ENCODE peak calls at places on chromosomes 12 and 14, in ten cellular contexts. One of them, this sample, is unnamed. For H3K9me3, the result is how much of the 10 kb centered on the place peaks cover.

GRCh38 chr12:75155962-75156361 is 53.7 kb downstream of the KCNC2 start:
- DNase-seq in fibroblast of lung: no peak
- DNase-seq in endodermal cell: no peak
- DNase-seq in ascending aorta: no peak
- DNase-seq in neural progenitor cell: no peak
- DNase-seq in AG04450: no peak
- DNase-seq in lower lobe of right lung: no peak
- DNase-seq in astrocyte: no peak
- DNase-seq in adrenal gland: no peak
- DNase-seq in mesenchymal stem cell: no peak
- DNase-seq in this sample: no peak

GRCh38 chr14:29354446-29354845 is 573.2 kb downstream of the PRKD1 start:
- DNase-seq in fibroblast of lung: no peak
- DNase-seq in endodermal cell: no peak
- DNase-seq in ascending aorta: no peak
- DNase-seq in neural progenitor cell: no peak
- DNase-seq in AG04450: no peak
- DNase-seq in lower lobe of right lung: no peak
- DNase-seq in astrocyte: no peak
- DNase-seq in adrenal gland: no peak
- DNase-seq in mesenchymal stem cell: no peak
- DNase-seq in this sample: no peak

GRCh38 chr12:128178551-128178950 is 88.4 kb upstream of the TMEM132C start:
- DNase-seq in fibroblast of lung: no peak
- DNase-seq in endodermal cell: peak
- DNase-seq in ascending aorta: no peak
- DNase-seq in neural progenitor cell: no peak
- DNase-seq in AG04450: no peak
- DNase-seq in lower lobe of right lung: no peak
- DNase-seq in astrocyte: no peak
- DNase-seq in adrenal gland: no peak
- DNase-seq in mesenchymal stem cell: no peak
- DNase-seq in this sample: no peak

GRCh38 chr12:68154768-68155167 is 4.8 kb downstream of the IFNG start:
- DNase-seq in fibroblast of lung: no peak
- DNase-seq in endodermal cell: no peak
- DNase-seq in ascending aorta: no peak
- DNase-seq in neural progenitor cell: no peak
- DNase-seq in AG04450: no peak
- DNase-seq in lower lobe of right lung: no peak
- DNase-seq in astrocyte: no peak
- DNase-seq in adrenal gland: no peak
- DNase-seq in mesenchymal stem cell: no peak
- DNase-seq in this sample: no peak

GRCh38 chr12:47908738-47909137 is 3.9 kb upstream of the VDR start:
- DNase-seq in fibroblast of lung: no peak
- DNase-seq in endodermal cell: no peak
- DNase-seq in ascending aorta: no peak
- DNase-seq in neural progenitor cell: no peak
- DNase-seq in AG04450: no peak
- DNase-seq in lower lobe of right lung: no peak
- DNase-seq in astrocyte: no peak
- DNase-seq in adrenal gland: no peak
- DNase-seq in mesenchymal stem cell: no peak
- DNase-seq in this sample: no peak

GRCh38 chr12:111758120-111758561 is 8.6 kb upstream of the ALDH2 start:
- DNase-seq in fibroblast of lung: no peak
- DNase-seq in endodermal cell: peak
- DNase-seq in ascending aorta: no peak
- DNase-seq in neural progenitor cell: peak
- DNase-seq in AG04450: no peak
- DNase-seq in lower lobe of right lung: peak
- DNase-seq in astrocyte: no peak
- DNase-seq in adrenal gland: peak
- DNase-seq in mesenchymal stem cell: no peak
- DNase-seq in this sample: no peak

GRCh38 chr14:97848351-97848980 is 1051.3 kb downstream of the VRK1 start:
- DNase-seq in fibroblast of lung: no peak
- DNase-seq in endodermal cell: peak
- DNase-seq in ascending aorta: no peak
- DNase-seq in neural progenitor cell: peak
- DNase-seq in AG04450: no peak
- DNase-seq in lower lobe of right lung: no peak
- DNase-seq in astrocyte: no peak
- DNase-seq in adrenal gland: no peak
- DNase-seq in mesenchymal stem cell: no peak
- DNase-seq in this sample: no peak

GRCh38 chr14:22852940-22853767 is 16.8 kb downstream of the MMP14 start:
- DNase-seq in fibroblast of lung: peak
- DNase-seq in endodermal cell: peak
- DNase-seq in ascending aorta: peak
- DNase-seq in neural progenitor cell: peak
- DNase-seq in AG04450: no peak
- DNase-seq in lower lobe of right lung: peak
- DNase-seq in astrocyte: peak
- DNase-seq in adrenal gland: peak
- DNase-seq in mesenchymal stem cell: peak
- DNase-seq in this sample: peak

GRCh38 chr14:26448181-26448855 is 149.5 kb downstream of the NOVA1 start:
- DNase-seq in fibroblast of lung: no peak
- DNase-seq in endodermal cell: peak
- DNase-seq in ascending aorta: no peak
- DNase-seq in neural progenitor cell: no peak
- DNase-seq in AG04450: no peak
- DNase-seq in lower lobe of right lung: no peak
- DNase-seq in astrocyte: no peak
- DNase-seq in adrenal gland: no peak
- DNase-seq in mesenchymal stem cell: no peak
- DNase-seq in this sample: no peak

DNA sequence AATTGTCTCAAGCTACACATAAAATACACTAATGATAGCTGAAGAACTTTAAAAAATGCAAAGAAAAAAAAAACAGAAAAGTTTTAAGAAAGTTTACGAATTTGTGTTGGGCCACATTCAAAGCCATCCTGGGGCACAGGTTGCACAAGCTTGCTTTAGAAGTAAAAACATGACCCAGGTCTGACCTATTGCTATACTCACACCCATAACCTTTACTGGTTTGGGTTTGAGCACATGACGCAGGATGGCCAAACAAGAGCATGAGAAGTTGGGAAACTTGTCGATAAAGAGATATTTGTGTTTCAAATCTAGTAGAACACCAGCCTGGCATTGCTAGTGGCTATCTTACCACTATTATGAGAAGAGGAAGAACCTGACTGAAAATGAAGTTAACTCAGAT is 143.7 kb downstream of the NOVA1 start:
- DNase-seq in fibroblast of lung: no peak
- DNase-seq in endodermal cell: no peak
- DNase-seq in ascending aorta: no peak
- DNase-seq in neural progenitor cell: no peak
- DNase-seq in AG04450: no peak
- DNase-seq in lower lobe of right lung: no peak
- DNase-seq in astrocyte: no peak
- DNase-seq in adrenal gland: no peak
- DNase-seq in mesenchymal stem cell: no peak
- DNase-seq in this sample: no peak
- H3K9me3 ChIP-seq in fibroblast of lung: under half
- H3K9me3 ChIP-seq in endodermal cell: under half
- H3K9me3 ChIP-seq in ascending aorta: under half
- H3K9me3 ChIP-seq in neural progenitor cell: under half
- H3K9me3 ChIP-seq in AG04450: under half
- H3K9me3 ChIP-seq in lower lobe of right lung: under half
- H3K9me3 ChIP-seq in astrocyte: under half
- H3K9me3 ChIP-seq in adrenal gland: under half
- H3K9me3 ChIP-seq in mesenchymal stem cell: under half
- H3K9me3 ChIP-seq in this sample: under half

GRCh38 chr12:12872934-12873275 is 18.5 kb upstream of the GPRC5A start:
- DNase-seq in fibroblast of lung: peak
- DNase-seq in endodermal cell: no peak
- DNase-seq in ascending aorta: no peak
- DNase-seq in neural progenitor cell: no peak
- DNase-seq in AG04450: no peak
- DNase-seq in lower lobe of right lung: no peak
- DNase-seq in astrocyte: peak
- DNase-seq in adrenal gland: no peak
- DNase-seq in mesenchymal stem cell: peak
- DNase-seq in this sample: no peak

GRCh38 chr12:12870454-12870853 is 20.9 kb upstream of the GPRC5A start:
- DNase-seq in fibroblast of lung: peak
- DNase-seq in endodermal cell: no peak
- DNase-seq in ascending aorta: no peak
- DNase-seq in neural progenitor cell: no peak
- DNase-seq in AG04450: peak
- DNase-seq in lower lobe of right lung: no peak
- DNase-seq in astrocyte: peak
- DNase-seq in adrenal gland: no peak
- DNase-seq in mesenchymal stem cell: peak
- DNase-seq in this sample: no peak

GRCh38 chr12:12872139-12872933 is 19.0 kb upstream of the GPRC5A start:
- DNase-seq in fibroblast of lung: peak
- DNase-seq in endodermal cell: peak
- DNase-seq in ascending aorta: no peak
- DNase-seq in neural progenitor cell: no peak
- DNase-seq in AG04450: no peak
- DNase-seq in lower lobe of right lung: peak
- DNase-seq in astrocyte: peak
- DNase-seq in adrenal gland: no peak
- DNase-seq in mesenchymal stem cell: peak
- DNase-seq in this sample: peak

GRCh38 chr12:12871587-12872138 is 19.7 kb upstream of the GPRC5A start:
- DNase-seq in fibroblast of lung: no peak
- DNase-seq in endodermal cell: no peak
- DNase-seq in ascending aorta: no peak
- DNase-seq in neural progenitor cell: no peak
- DNase-seq in AG04450: no peak
- DNase-seq in lower lobe of right lung: no peak
- DNase-seq in astrocyte: no peak
- DNase-seq in adrenal gland: no peak
- DNase-seq in mesenchymal stem cell: no peak
- DNase-seq in this sample: no peak

DNA sequence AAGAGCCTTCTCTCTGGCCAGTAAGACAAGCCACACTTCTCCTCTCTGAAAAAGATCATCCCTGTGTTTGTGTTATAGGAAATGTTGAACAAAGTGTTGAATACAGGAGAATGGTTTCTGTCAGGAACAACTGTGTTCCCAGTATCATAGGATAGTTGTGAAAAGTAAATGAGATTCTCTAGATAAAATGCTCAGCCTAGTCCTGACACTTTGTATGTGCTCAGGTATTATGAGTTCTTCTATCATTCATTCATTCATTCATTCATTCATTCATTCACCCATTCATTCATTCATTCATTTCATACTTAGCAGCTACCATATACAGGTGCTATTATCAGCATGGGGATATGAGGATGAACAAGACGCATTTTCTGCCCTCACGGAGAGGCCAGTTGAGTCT is 22.5 kb upstream of the GPRC5A start:
- DNase-seq in fibroblast of lung: no peak
- DNase-seq in endodermal cell: no peak
- DNase-seq in ascending aorta: no peak
- DNase-seq in neural progenitor cell: no peak
- DNase-seq in AG04450: no peak
- DNase-seq in lower lobe of right lung: no peak
- DNase-seq in astrocyte: no peak
- DNase-seq in adrenal gland: no peak
- DNase-seq in mesenchymal stem cell: no peak
- DNase-seq in this sample: no peak
- H3K27ac ChIP-seq in fibroblast of lung: no peak
- H3K27ac ChIP-seq in endodermal cell: no peak
- H3K27ac ChIP-seq in ascending aorta: no peak
- H3K27ac ChIP-seq in neural progenitor cell: no peak
- H3K27ac ChIP-seq in AG04450: no peak
- H3K27ac ChIP-seq in lower lobe of right lung: no peak
- H3K27ac ChIP-seq in astrocyte: no peak
- H3K27ac ChIP-seq in adrenal gland: no peak
- H3K27ac ChIP-seq in mesenchymal stem cell: no peak
- H3K27ac ChIP-seq in this sample: no peak

DNA sequence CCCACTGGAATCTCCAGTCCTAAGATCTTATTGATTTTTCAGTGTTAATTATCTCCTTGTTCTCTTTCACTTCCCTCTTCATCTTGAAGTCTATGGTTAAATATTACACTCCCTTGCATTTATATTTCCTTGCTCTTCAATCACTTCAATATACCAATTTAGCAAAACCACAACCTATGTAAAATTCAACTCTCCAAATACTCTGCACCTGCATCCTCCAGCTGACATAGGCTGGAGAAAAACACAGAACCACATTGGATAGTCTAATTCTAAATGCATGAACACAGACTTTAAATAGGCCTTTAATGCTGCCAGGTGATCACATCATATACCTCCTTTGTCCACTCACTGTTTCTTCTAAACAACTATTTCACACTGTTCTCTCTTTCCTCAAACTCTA is 253.8 kb upstream of the GARIN6 start:
- DNase-seq in fibroblast of lung: no peak
- DNase-seq in endodermal cell: no peak
- DNase-seq in ascending aorta: no peak
- DNase-seq in neural progenitor cell: no peak
- DNase-seq in AG04450: no peak
- DNase-seq in lower lobe of right lung: no peak
- DNase-seq in astrocyte: no peak
- DNase-seq in adrenal gland: no peak
- DNase-seq in mesenchymal stem cell: no peak
- DNase-seq in this sample: no peak
- H3K9me3 ChIP-seq in fibroblast of lung: under half
- H3K9me3 ChIP-seq in endodermal cell: under half
- H3K9me3 ChIP-seq in ascending aorta: under half
- H3K9me3 ChIP-seq in neural progenitor cell: under half
- H3K9me3 ChIP-seq in AG04450: under half
- H3K9me3 ChIP-seq in lower lobe of right lung: under half
- H3K9me3 ChIP-seq in astrocyte: under half
- H3K9me3 ChIP-seq in adrenal gland: under half
- H3K9me3 ChIP-seq in mesenchymal stem cell: under half
- H3K9me3 ChIP-seq in this sample: under half

GRCh38 chr14:94113908-94114588 is 3.5 kb downstream of the IFI27 start:
- DNase-seq in fibroblast of lung: peak
- DNase-seq in endodermal cell: peak
- DNase-seq in ascending aorta: peak
- DNase-seq in neural progenitor cell: no peak
- DNase-seq in AG04450: no peak
- DNase-seq in lower lobe of right lung: no peak
- DNase-seq in astrocyte: peak
- DNase-seq in adrenal gland: no peak
- DNase-seq in mesenchymal stem cell: no peak
- DNase-seq in this sample: no peak

GRCh38 chr14:94113490-94113889 is 3.0 kb downstream of the IFI27 start:
- DNase-seq in fibroblast of lung: peak
- DNase-seq in endodermal cell: peak
- DNase-seq in ascending aorta: peak
- DNase-seq in neural progenitor cell: no peak
- DNase-seq in AG04450: no peak
- DNase-seq in lower lobe of right lung: no peak
- DNase-seq in astrocyte: peak
- DNase-seq in adrenal gland: peak
- DNase-seq in mesenchymal stem cell: no peak
- DNase-seq in this sample: no peak

GRCh38 chr14:94115631-94116030 is 5.1 kb downstream of the IFI27 start:
- DNase-seq in fibroblast of lung: no peak
- DNase-seq in endodermal cell: no peak
- DNase-seq in ascending aorta: no peak
- DNase-seq in neural progenitor cell: no peak
- DNase-seq in AG04450: no peak
- DNase-seq in lower lobe of right lung: no peak
- DNase-seq in astrocyte: no peak
- DNase-seq in adrenal gland: no peak
- DNase-seq in mesenchymal stem cell: no peak
- DNase-seq in this sample: no peak

GRCh38 chr14:94115068-94115591 is 4.6 kb downstream of the IFI27 start:
- DNase-seq in fibroblast of lung: no peak
- DNase-seq in endodermal cell: peak
- DNase-seq in ascending aorta: no peak
- DNase-seq in neural progenitor cell: no peak
- DNase-seq in AG04450: no peak
- DNase-seq in lower lobe of right lung: no peak
- DNase-seq in astrocyte: no peak
- DNase-seq in adrenal gland: peak
- DNase-seq in mesenchymal stem cell: no peak
- DNase-seq in this sample: no peak

DNA sequence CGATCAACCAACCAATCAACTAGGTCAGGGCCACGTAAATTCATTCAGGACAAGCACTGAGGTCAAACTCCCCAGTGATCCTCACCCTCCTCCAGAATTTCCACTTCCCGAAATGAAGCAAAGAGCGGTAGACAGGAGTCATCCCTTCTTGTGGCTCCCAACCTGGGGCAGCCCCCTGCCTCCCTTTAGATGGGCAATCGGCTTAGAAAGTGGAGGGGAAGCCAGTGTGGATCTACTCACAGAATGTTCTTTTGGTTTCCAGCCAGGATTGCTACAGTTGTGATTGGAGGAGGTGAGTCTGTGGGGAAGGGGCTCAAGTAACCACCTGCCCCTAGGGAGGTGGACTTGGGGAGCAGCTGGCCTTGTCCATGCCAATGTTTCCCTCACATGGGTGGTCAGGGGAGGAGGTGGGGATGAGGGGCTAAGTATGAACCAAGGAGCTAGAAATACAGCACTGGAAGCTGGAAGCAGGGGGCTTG is 4.1 kb downstream of the IFI27 start:
- DNase-seq in fibroblast of lung: no peak
- DNase-seq in endodermal cell: peak
- DNase-seq in ascending aorta: peak
- DNase-seq in neural progenitor cell: no peak
- DNase-seq in AG04450: no peak
- DNase-seq in lower lobe of right lung: no peak
- DNase-seq in astrocyte: no peak
- DNase-seq in adrenal gland: peak
- DNase-seq in mesenchymal stem cell: no peak
- DNase-seq in this sample: no peak
- H3K27ac ChIP-seq in fibroblast of lung: no peak
- H3K27ac ChIP-seq in endodermal cell: no peak
- H3K27ac ChIP-seq in ascending aorta: peak
- H3K27ac ChIP-seq in neural progenitor cell: no peak
- H3K27ac ChIP-seq in AG04450: no peak
- H3K27ac ChIP-seq in lower lobe of right lung: peak
- H3K27ac ChIP-seq in astrocyte: no peak
- H3K27ac ChIP-seq in adrenal gland: peak
- H3K27ac ChIP-seq in mesenchymal stem cell: no peak
- H3K27ac ChIP-seq in this sample: no peak

This sample was measured in A673.